ENCODE peak calls at places on chromosome 18, in four cellular contexts. W is IMR-90, T is progenitor cell of endocrine pancreas, G is WTC11. Y is an unnamed sample.

GRCh38 chr18:4412286-4412685 is 42.8 kb downstream of the DLGAP1 start:
- DNase-seq in W (no peak), G (no peak), T (no peak), Y (no peak)

GRCh38 chr18:74982946-74983635 is 225.8 kb downstream of the PTGR3 start:
- DNase-seq in T (no peak), W (no peak), G (no peak), Y (no peak)

GRCh38 chr18:56835331-56835730 is 184.2 kb downstream of the WDR7 start:
- DNase-seq in T (no peak), W (no peak), G (no peak), Y (no peak)

GRCh38 chr18:45254683-45255082 is 360.6 kb upstream of the SLC14A2 start:
- DNase-seq in W (no peak), T (no peak), G (no peak), Y (no peak)

GRCh38 chr18:9106800-9107574 is 4.5 kb downstream of the NDUFV2 start:
- DNase-seq in T (no peak), W (no peak), G (no peak), Y (no peak)

GRCh38 chr18:36942264-36942663 is 113.3 kb downstream of the KIAA1328 start:
- DNase-seq in T (no peak), G (no peak), W (peak; percentile 53), Y (peak; percentile 11)

GRCh38 chr18:37476182-37476581 is 89.4 kb downstream of the CELF4 start:
- DNase-seq in G (peak; percentile 68), W (peak; percentile 14), T (peak; percentile 15), Y (peak; percentile 60)

GRCh38 chr18:6525593-6525992 is 110.9 kb upstream of the L3MBTL4 start:
- DNase-seq in W (no peak), G (no peak), T (no peak), Y (no peak)

GRCh38 chr18:812673-813404 is 797 bp upstream of the YES1 start:
- DNase-seq in G (peak; percentile 59), T (no peak), W (peak; percentile 82), Y (no peak)

GRCh38 chr18:46632401-46633089 is 24.5 kb downstream of the LOXHD1 start:
- DNase-seq in W (peak; percentile 17), G (no peak), T (no peak), Y (no peak)

GRCh38 chr18:48902023-48902855 is 48.5 kb downstream of the SMAD7 start:
- DNase-seq in G (no peak), T (no peak), W (peak; percentile 91), Y (no peak)
- TF ChIP-seq CTCF in G (no peak), T (no peak), W (no peak), Y (no peak)

GRCh38 chr18:79203017-79203605 is 133.9 kb downstream of the ATP9B start:
- DNase-seq in T (no peak), G (no peak), W (peak; percentile 50), Y (no peak)

GRCh38 chr18:79197531-79197930 is 128.3 kb downstream of the ATP9B start:
- DNase-seq in G (no peak), W (no peak), T (no peak), Y (no peak)

GRCh38 chr18:79200546-79201268 is 131.5 kb downstream of the ATP9B start:
- DNase-seq in T (peak; percentile 27), G (no peak), W (peak; percentile 25), Y (peak; percentile 21)

GRCh38 chr18:79195716-79196683 is 126.8 kb downstream of the ATP9B start:
- DNase-seq in T (no peak), G (no peak), W (no peak), Y (no peak)

GRCh38 chr18:79199691-79200374 is 130.6 kb downstream of the ATP9B start:
- DNase-seq in G (no peak), T (no peak), W (peak; percentile 35), Y (no peak)
- TF ChIP-seq CTCF in G (no peak), T (no peak), W (peak; percentile 23), Y (no peak)

DNA sequence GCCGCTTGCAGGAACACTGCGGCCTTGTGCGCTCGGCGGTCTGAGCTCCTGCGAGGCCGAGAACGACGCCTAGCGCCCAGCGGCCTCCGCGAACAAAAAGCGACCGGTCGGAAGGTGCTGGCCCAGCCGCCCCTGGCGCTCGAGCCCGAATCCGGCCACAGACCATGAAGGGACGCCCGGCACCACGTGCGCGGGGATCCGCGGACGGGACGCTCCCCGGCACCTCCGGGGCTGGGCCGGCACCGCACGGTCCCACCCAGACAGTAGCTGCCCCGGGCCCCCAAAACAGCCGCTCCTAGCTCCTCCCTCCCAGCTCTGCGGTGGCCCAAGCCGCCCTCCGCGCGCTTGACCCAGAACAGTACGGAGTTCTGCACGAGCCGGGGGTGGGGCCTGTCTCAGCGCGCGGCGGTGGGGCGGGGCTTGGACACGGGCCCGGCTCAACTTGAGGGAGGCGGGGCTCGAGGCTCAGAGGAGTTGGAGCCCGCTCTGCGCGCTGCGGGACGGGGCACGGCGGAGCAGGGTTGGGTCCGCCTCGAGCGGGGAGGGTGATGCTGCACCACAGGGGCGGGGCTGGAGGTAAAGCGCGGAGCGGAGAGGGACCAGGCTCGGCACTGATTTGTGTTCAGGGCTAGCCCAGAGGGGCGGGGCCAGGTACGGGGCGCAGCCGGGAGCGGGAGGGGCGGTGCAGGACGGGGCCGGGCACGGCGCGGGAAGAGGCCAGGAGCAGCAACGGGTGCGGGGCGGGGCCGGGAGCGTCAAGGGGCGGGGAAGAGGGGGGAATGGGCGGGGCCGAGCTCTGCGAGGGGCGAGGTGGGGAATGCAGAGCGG is 538 bp upstream of the IMPA2 start:
- DNase-seq in G (peak; percentile 100), W (peak; percentile 96), T (peak; percentile 100), Y (peak; percentile 100)
- TF ChIP-seq CTCF in G (no peak), W (peak; percentile 15), T (no peak), Y (no peak)

DNA sequence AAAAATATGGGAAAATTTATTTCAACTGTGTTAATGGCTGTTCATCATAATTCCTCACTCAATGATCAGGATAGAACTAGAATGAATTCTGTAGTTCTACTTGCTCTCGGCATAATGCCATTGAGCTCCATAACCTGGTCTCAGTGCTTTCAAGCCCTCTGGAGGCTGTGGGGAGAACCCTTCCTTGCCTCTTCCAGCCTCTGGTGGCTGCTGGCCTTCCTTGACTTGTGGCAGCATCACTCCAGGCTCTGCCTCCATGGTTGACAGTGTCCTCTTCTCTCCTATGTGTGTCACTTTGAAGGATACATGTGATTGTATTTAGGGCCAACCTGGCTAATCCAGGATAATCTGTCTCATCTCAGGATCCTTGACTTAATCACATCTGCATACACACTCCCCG is 26.9 kb upstream of the CABYR start:
- DNase-seq in T (no peak), W (no peak), G (no peak), Y (no peak)
- TF ChIP-seq CTCF in T (no peak), W (no peak), G (no peak), Y (no peak)

GRCh38 chr18:51123046-51123395 is 74.5 kb downstream of the MEX3C start:
- DNase-seq in T (no peak), W (no peak), G (no peak), Y (no peak)
- TF ChIP-seq CTCF in T (no peak), W (no peak), G (no peak), Y (no peak)

DNA sequence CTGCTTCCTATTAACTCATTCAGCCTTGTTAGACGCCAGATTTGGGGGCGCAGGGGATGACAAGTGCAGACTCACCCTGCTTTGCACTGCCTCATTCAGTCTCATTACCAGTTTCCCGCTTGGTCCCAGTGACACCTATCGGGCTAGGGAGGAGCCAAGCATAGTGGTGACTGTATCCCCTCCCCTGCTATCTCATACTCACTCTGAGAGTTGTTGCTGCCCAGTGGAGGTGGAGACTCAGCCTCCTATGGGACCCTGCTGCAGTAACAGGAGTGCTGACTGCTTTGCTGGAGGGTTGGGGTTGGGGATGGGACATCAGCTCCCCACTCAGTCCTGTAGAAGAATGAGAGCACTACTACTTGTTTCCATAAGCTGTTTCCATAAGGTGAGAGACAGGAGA is 21.3 kb upstream of the PIK3C3 start:
- DNase-seq in T (no peak), W (no peak), G (peak; percentile 14), Y (no peak)
- TF ChIP-seq CTCF in T (no peak), W (no peak), G (no peak), Y (no peak)

GRCh38 chr18:13810950-13811485 is 12.9 kb upstream of the MC5R start:
- DNase-seq in T (no peak), W (no peak), G (no peak), Y (no peak)

GRCh38 chr18:13809521-13810252 is 14.3 kb upstream of the MC5R start:
- DNase-seq in W (no peak), G (no peak), T (no peak), Y (no peak)

GRCh38 chr18:13813271-13813849 is 10.6 kb upstream of the MC5R start:
- DNase-seq in W (peak; percentile 51), T (peak; percentile 59), G (peak; percentile 72), Y (peak; percentile 75)

GRCh38 chr18:13809025-13809384 is 14.9 kb upstream of the MC5R start:
- DNase-seq in T (no peak), W (no peak), G (no peak), Y (no peak)

DNA sequence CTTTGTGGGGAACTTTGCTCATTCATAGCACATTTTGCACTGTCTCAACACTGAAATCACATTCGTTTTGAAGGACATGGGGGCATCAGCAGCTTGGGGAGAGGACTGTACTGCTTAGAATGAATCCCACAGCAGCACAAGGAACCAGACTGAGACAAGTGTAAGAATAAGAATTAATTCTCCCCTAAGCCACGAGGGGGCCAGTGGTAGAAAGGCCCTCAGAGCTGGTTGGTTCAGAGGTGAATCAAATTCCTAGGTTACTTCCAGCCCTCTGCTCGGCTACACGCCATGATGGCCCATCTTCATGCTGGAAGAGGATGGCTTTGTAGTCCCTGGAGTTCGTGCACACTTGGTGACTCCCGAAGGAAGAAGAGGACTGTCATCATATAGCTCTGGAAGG is 12.0 kb upstream of the MC5R start:
- DNase-seq in T (no peak), G (no peak), W (no peak), Y (no peak)
- TF ChIP-seq CTCF in T (peak; percentile 43), G (peak; percentile 14), W (peak; percentile 11), Y (peak; percentile 27)

DNA sequence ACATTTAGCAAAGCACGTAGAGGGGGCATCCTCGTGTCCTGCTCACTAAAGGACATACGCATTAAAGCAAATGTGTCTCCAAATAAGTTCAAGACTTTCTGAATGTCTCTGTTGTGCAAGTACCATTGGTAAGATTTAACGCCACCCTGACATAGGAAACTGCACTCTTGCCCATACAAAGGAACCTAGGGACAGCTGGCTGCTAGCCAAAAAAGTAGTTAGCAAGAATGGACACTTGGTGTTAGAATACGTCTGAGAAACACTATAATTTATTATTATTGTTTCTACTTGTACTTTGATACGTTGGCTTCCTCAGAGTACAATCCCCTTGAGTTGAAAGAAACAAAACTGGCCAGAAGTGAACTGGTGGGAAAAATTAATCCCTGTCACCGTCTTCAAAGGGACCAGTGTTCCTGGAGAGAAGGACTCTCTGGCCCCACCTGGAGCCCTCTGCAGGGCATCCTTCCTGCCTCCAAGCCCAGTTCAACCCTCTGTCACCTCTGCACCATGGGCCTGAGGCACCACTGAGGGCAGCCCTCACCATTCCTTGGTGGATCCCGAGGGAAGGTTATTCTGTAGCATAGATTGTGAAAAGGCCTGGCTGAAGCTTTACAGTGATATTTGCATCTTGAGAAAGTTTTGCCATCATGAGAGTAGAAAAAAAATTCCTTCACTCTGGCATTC is 51.4 kb upstream of the APCDD1 start:
- DNase-seq in W (no peak), T (no peak), G (no peak), Y (no peak)
- TF ChIP-seq CTCF in W (no peak), T (no peak), G (no peak), Y (no peak)